ENCODE peak calls at places on chromosomes 7 and 10, in seven cellular contexts. O is substantia nigra, N is amniotic stem cell, A is MV-4-11, W is GM23338, Y is H4, M is heart right ventricle. Q is an unnamed sample.

GRCh38 chr7:158255156-158255555 is 332.5 kb downstream of the PTPRN2 start:
- DNase-seq in O (no peak), N (no peak), A (no peak), W (no peak), Y (no peak), M (no peak), Q (no peak)

GRCh38 chr10:8039323-8039922 is 15.1 kb upstream of the GATA3 start:
- DNase-seq in O (no peak), N (no peak), A (no peak), W (peak), Y (no peak), M (no peak), Q (no peak)

GRCh38 chr10:45558406-45558805 is 114.2 kb downstream of the ZFAND4 start:
- DNase-seq in O (peak), N (no peak), A (no peak), W (no peak), Y (no peak), M (no peak), Q (no peak)

GRCh38 chr10:91201213-91201996 is 19.1 kb upstream of the PCGF5 start:
- DNase-seq in O (no peak), N (no peak), A (no peak), W (no peak), Y (no peak), M (no peak), Q (no peak)

GRCh38 chr10:95233377-95234034 is 39.5 kb downstream of the ACSM6 start:
- DNase-seq in O (no peak), N (no peak), A (no peak), W (no peak), Y (no peak), M (no peak), Q (no peak)

GRCh38 chr10:1368772-1369171 is 312.6 kb downstream of the WDR37 start:
- DNase-seq in O (peak), N (no peak), A (no peak), W (peak), Y (peak), M (no peak), Q (no peak)

GRCh38 chr10:101889256-101890210 is 45.9 kb upstream of the KCNIP2 start:
- DNase-seq in O (peak), N (peak), A (peak), W (peak), Y (peak), M (peak), Q (peak)

GRCh38 chr7:99624487-99624886 is 7.7 kb downstream of the ZSCAN25 start:
- DNase-seq in O (no peak), N (no peak), A (peak), W (no peak), Y (no peak), M (no peak), Q (no peak)

GRCh38 chr7:120959929-120960484 is 9.4 kb downstream of the ING3 start:
- DNase-seq in O (no peak), N (no peak), A (no peak), W (peak), Y (no peak), M (no peak), Q (no peak)

GRCh38 chr7:140649566-140650205 is 9.1 kb upstream of the DENND2A start:
- DNase-seq in O (no peak), N (no peak), A (peak), W (no peak), Y (no peak), M (no peak), Q (no peak)

GRCh38 chr7:137469191-137469811 is 125.8 kb upstream of the PTN start:
- DNase-seq in O (no peak), N (no peak), A (no peak), W (no peak), Y (no peak), M (no peak), Q (no peak)

GRCh38 chr7:50781894-50782293 is 802 bp downstream of the GRB10 start:
- DNase-seq in O (no peak), N (no peak), A (no peak), W (no peak), Y (no peak), M (no peak), Q (no peak)

GRCh38 chr7:29131678-29132077 is 14.7 kb downstream of the CPVL start:
- DNase-seq in O (no peak), N (no peak), A (no peak), W (no peak), Y (no peak), M (no peak), Q (no peak)

GRCh38 chr7:54015251-54015650 is 526.9 kb upstream of the VSTM2A start:
- DNase-seq in O (no peak), N (no peak), A (peak), W (no peak), Y (no peak), M (no peak), Q (peak)

GRCh38 chr10:93916257-93917063 is 22.7 kb downstream of the SLC35G1 start:
- DNase-seq in O (no peak), N (no peak), A (no peak), W (peak), Y (peak), M (no peak), Q (no peak)

GRCh38 chr10:3790272-3790671 is 5.3 kb upstream of the KLF6 start:
- DNase-seq in O (no peak), N (no peak), A (no peak), W (no peak), Y (no peak), M (no peak), Q (no peak)

GRCh38 chr7:32259917-32260596 is 189.8 kb upstream of the PDE1C start:
- DNase-seq in O (no peak), N (no peak), A (no peak), W (no peak), Y (no peak), M (no peak), Q (no peak)

GRCh38 chr10:70694410-70695179 is 22.3 kb downstream of the ADAMTS14 start:
- DNase-seq in O (no peak), N (no peak), A (no peak), W (no peak), Y (no peak), M (no peak), Q (no peak)

GRCh38 chr10:124225468-124226270 is 132.3 kb upstream of the CHST15 start:
- DNase-seq in O (no peak), N (no peak), A (no peak), W (no peak), Y (no peak), M (no peak), Q (no peak)

GRCh38 chr10:32139223-32140073 is 83.2 kb upstream of the KIF5B start:
- DNase-seq in O (peak), N (peak), A (peak), W (peak), Y (peak), M (peak), Q (peak)

GRCh38 chr10:125113661-125114388 is 46.5 kb downstream of the CTBP2 start:
- DNase-seq in O (no peak), N (no peak), A (no peak), W (no peak), Y (no peak), M (no peak), Q (no peak)

GRCh38 chr10:1152386-1153252 is 96.4 kb downstream of the WDR37 start:
- DNase-seq in O (no peak), N (no peak), A (no peak), W (no peak), Y (no peak), M (peak), Q (no peak)

GRCh38 chr10:72186633-72187330 is 29.0 kb upstream of the ANAPC16 start:
- DNase-seq in O (no peak), N (no peak), A (no peak), W (no peak), Y (no peak), M (peak), Q (no peak)

GRCh38 chr10:110944997-110945396 is 25.6 kb downstream of the SHOC2 start:
- DNase-seq in O (no peak), N (no peak), A (peak), W (no peak), Y (no peak), M (peak), Q (no peak)